ENCODE peak calls at places on chromosomes 11 and 22, in four cellular contexts. V is H1, P is HepG2, U is GM12878. H is an unnamed sample.

GRCh38 chr11:78787696-78788095 is 213.0 kb upstream of the NARS2 start:
- DNase-seq in V (no peak), P (no peak), U (no peak), H (no peak)

GRCh38 chr11:18698341-18699268 is at the start of gene TMEM86A:
- DNase-seq in V (peak; percentile 97), P (peak; percentile 70), U (no peak), H (peak; percentile 55)

GRCh38 chr11:93025558-93026255 is 56.3 kb downstream of the MTNR1B start:
- DNase-seq in V (no peak), P (no peak), U (no peak), H (no peak)

GRCh38 chr11:128879817-128880216 is 11.3 kb upstream of the KCNJ5 start:
- DNase-seq in V (no peak), P (no peak), U (no peak), H (peak; percentile 63)

GRCh38 chr22:17980013-17980510 is 44.3 kb downstream of the MICAL3 start:
- DNase-seq in V (no peak), P (no peak), U (no peak), H (no peak)

GRCh38 chr22:49958961-49959781 is 1.4 kb upstream of the PIM3 start:
- DNase-seq in V (no peak), P (peak; percentile 85), U (no peak), H (no peak)

GRCh38 chr11:58178444-58178843 is 10.4 kb upstream of the OR9Q2 start:
- DNase-seq in V (no peak), P (no peak), U (no peak), H (no peak)

GRCh38 chr22:37842015-37842793 is 1.9 kb downstream of the ANKRD54 start:
- DNase-seq in V (no peak), P (peak; percentile 87), U (no peak), H (no peak)

GRCh38 chr22:19035474-19036228 is 86.6 kb downstream of the DGCR2 start:
- DNase-seq in V (peak; percentile 82), P (no peak), U (no peak), H (no peak)

GRCh38 chr11:9710223-9710622 is 46.3 kb downstream of the SWAP70 start:
- DNase-seq in V (no peak), P (no peak), U (no peak), H (no peak)

GRCh38 chr11:10473371-10473770 is 18.3 kb downstream of the AMPD3 start:
- DNase-seq in V (no peak), P (no peak), U (no peak), H (no peak)

GRCh38 chr22:18975434-18976196 is 39.5 kb upstream of the PRODH start:
- DNase-seq in V (no peak), P (no peak), U (no peak), H (no peak)

GRCh38 chr11:19431059-19431398 is 190.3 kb upstream of the E2F8 start:
- DNase-seq in V (no peak), P (no peak), U (no peak), H (no peak)

GRCh38 chr11:47161134-47161854 is 15.4 kb downstream of the ARFGAP2 start:
- DNase-seq in V (peak; percentile 90), P (peak; percentile 63), U (no peak), H (peak; percentile 79)

DNA sequence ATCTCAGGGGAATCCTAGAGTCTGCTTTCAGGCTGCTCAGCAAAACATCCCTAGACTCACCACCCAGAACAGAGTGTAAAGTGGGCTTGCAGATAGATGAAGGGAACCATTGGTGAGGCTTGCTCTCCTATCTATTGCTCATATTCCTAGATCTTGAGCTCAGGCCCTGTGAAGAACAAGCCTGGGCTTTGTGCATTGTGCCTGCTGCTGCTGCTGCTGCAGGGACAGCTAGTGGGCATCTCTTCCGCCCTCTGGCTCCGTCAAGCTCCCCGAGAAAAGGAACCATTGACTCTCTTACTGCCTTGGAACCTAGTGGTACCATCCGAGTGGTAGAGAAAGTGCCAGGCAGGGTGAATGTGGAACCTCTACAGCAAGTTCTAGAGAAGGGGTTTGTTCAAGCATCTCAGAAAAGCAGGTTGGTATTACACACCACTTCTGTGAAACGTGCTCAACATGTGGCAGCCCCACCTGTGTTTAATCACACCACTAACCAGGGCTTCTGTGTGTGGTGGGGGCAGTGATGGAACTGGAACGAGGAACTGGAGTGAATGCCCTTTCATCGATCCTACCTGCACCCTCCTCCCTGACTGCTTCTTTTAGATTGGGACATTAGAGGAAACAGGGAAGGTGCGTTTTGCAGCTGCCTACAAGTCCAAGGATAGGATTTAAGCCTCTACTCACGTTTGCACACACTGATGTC is 4.4 kb downstream of the BACE1-AS start:
- DNase-seq in V (no peak), P (no peak), U (no peak), H (no peak)
- H3K27me3 ChIP-seq in V (no peaks in the 10 kb centered on the region), P (no peaks in the 10 kb centered on the region), U (no peaks in the 10 kb centered on the region), H (no peaks in the 10 kb centered on the region)

DNA sequence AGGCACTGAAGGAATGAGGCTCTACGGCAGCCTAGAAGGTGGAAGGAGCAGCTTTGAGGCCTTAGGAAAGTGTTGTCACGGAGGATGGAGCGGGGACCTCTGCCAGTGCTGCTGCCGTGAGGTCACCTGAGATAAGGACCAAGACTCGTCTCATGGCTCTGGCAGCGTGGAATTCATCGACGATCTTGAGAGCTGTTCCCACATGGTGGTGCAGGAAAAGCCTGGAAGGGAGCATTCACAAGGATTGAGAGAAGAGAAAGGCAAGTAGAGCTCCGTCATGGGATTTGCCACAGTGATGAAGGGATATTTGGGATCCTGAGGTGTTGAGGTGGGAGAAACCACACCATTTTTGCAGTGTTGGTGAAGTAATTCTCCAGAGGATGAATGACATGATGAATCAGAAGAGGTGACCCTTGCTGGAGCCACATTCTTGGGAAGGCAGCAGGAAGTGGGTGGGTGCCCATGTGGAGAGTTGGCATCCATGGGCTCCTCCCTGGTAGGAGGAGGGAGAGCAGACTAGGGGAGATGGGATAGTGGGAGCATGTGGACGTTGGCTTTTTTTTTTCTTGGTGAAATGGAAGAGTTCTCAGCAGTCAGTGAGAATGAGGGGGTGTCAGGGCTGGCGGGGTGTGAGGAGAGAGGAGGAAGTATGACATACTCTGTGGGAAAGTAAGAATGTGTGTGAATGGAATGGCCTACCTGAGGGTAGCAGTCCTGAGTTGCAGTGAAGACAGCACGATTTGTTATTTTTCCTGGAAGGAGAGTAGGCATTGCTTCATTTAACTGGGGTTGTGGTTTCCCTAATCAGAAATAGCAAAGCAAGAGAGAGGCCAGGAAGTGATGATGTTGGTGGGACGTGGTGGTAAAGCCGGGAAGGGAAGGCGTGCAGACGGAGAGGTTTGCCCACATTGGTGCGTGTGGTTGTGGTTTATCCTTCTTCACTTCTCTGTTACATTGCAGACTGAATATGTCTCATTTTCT is 11.1 kb downstream of the PPP6R3 start:
- DNase-seq in V (peak; percentile 35), P (no peak), U (peak; percentile 32), H (no peak)
- TF ChIP-seq SUZ12 in V (no peak), P (no peak), U (no peak), H (no peak)

GRCh38 chr22:46088541-46089311 is 61.6 kb upstream of the PPARA start:
- DNase-seq in V (no peak), P (no peak), U (no peak), H (no peak)

GRCh38 chr22:46087816-46088277 is 62.5 kb upstream of the PPARA start:
- DNase-seq in V (no peak), P (no peak), U (no peak), H (no peak)

GRCh38 chr22:46085831-46086576 is 64.3 kb upstream of the PPARA start:
- DNase-seq in V (no peak), P (no peak), U (no peak), H (no peak)

GRCh38 chr22:46086577-46087335 is 63.6 kb upstream of the PPARA start:
- DNase-seq in V (no peak), P (no peak), U (no peak), H (no peak)

DNA sequence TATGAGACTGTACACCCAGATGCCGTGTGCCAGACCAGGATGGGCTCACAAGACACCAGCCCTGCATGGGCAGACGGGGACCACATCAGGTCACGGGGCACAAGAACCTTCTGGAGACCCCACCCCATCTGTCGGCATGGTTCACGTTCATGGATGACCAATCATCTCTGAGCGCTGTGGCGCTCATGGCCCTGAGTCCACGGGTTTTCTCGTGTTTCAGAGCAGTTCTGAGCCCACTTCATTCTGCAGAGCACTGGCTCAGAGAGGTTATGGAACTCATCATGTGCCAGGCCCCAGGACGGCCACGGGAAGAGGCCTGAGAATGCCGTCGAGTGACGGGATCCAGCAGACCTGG is 63.0 kb upstream of the PPARA start:
- DNase-seq in V (no peak), P (no peak), U (no peak), H (no peak)
- H3K9ac ChIP-seq in V (no peak overlapping the region), P (no peak overlapping the region), U (no peak overlapping the region), H (no peak overlapping the region)

DNA sequence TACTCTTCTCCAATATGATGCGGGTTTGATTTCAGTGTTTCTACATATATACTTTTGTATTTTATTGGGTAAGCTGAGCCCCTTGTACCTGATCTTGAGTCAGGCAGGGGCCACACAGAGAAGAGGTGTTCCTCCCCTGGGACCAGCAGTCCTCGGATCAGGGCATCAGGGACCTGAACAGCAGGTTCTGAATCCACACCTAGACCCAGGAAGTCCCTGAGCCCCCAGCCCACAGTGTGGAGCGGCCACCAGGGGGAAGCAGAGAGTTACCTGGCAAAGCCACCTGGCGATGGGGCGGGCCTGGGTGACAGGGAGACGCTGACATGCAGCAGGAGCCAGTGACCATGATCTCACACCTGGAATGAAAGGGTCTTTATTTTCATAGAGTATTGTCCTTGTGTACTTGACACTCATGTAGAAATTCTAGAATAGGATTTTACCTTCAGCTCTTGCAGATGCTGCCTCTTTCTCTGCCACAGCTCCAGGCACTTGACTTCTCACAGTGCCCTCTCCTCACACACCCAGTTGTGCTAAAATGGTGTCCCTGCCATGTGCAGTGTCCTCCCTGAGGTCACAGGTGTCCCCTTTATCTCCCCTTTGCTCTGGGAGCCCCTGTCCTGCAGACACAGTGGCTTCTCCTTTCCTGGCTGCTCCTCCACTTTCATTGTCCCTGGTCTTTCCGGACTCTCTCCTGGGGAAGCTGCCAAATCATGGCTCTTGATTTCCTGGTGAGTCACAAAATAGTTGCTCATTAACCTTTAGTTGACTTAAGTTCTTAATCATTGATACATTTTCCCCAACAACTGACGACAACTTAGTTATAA is 48.5 kb downstream of the GGTLC2 start:
- DNase-seq in V (peak; percentile 94), P (peak; percentile 45), U (no peak), H (peak; percentile 11)
- H3K27me3 ChIP-seq in V (peaks cover 38% of the 10 kb centered on the region), P (peaks cover 2% of the 10 kb centered on the region), U (no peaks in the 10 kb centered on the region), H (peaks cover 99% of the 10 kb centered on the region)

DNA sequence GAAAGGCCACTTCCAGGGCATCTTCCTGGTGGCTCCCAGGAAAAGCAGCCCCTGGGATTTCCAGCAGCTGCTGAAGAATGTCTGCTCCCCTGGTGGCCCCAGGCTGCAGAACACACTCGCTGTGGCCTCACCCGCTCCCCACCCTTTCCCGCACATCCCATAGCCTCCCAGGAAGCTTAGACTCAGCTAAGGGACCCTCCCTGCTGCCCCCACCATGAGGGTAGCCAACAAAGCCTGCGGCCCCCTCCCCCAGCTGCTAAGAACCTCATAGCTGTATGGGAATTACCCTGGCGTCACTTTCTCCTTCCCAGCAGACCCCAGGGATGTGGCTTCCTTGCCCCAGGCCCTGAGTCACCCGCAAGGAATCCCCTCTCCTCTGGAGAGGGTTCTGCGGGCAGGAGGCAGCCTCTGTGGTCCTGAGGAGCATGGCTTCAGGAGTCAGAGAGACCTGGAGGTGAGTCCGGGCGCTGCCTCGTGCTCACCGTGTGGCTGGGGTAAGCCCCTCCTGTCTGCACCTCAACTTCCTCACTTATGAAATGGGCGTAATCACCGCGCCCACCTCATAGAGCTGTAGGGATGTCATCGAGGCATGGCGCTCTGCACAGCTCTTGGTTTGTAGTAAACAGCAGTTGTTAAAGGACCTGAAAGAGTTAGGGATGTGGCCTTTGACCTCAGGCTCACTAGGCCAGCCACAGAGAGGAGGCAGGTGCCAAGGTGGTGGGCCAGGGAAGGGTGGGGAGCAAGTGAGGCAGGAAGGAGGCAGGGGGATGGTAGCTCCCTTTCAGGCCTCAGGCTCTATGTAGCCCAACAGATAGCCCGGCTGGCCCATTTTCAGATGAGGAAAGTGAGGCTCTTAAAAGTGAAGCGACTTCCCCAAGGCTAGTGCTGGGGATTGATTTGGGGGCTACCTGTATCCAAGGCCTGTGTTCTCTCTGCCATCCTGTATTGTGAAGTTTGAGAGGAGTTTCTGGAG is 71.2 kb downstream of the LRRC32 start:
- DNase-seq in V (peak; percentile 46), P (no peak), U (no peak), H (no peak)
- TF ChIP-seq SUZ12 in V (no peak), P (no peak), U (no peak), H (no peak)

H was measured in NT2/D1.